ENCODE peak calls at places on chromosomes 4 and X, in four cellular contexts. X, F, G and D are unnamed samples.

GRCh38 chr4:113435893-113436292 is 325.6 kb downstream of the CAMK2D start:
- DNase-seq in X (no peak), F (no peak), G (no peak), D (no peak)

GRCh38 chr4:1502501-1502886 is 96.3 kb upstream of the NKX1-1 start:
- DNase-seq in X (no peak), F (no peak), G (no peak), D (no peak)

GRCh38 chrX:16212024-16212423 is 44.7 kb downstream of the MAGEB17 start:
- DNase-seq in X (no peak), F (no peak), G (no peak), D (no peak)

GRCh38 chr4:25535701-25536473 is 119.8 kb upstream of the SLC34A2 start:
- DNase-seq in X (no peak), F (no peak), G (no peak), D (no peak)

GRCh38 chrX:151239748-151240147 is 63.4 kb downstream of the GPR50 start:
- DNase-seq in X (no peak), F (peak), G (no peak), D (no peak)

GRCh38 chr4:26152051-26152450 is 168.8 kb upstream of the RBPJ start:
- DNase-seq in X (no peak), F (no peak), G (no peak), D (no peak)

GRCh38 chr4:22348410-22348809 is 167.5 kb downstream of the ADGRA3 start:
- DNase-seq in X (no peak), F (no peak), G (no peak), D (no peak)

GRCh38 chr4:176425035-176425434 is 105.3 kb downstream of the SPCS3 start:
- DNase-seq in X (no peak), F (no peak), G (no peak), D (no peak)

GRCh38 chrX:56385336-56385735 is 153.2 kb downstream of the KLF8 start:
- DNase-seq in X (no peak), F (no peak), G (no peak), D (no peak)

GRCh38 chrX:100999451-100999850 is 29.9 kb downstream of the ARL13A start:
- DNase-seq in X (no peak), F (no peak), G (no peak), D (no peak)

GRCh38 chr4:182855312-182855711 is 61.9 kb downstream of the DCTD start:
- DNase-seq in X (peak), F (no peak), G (no peak), D (no peak)

GRCh38 chr4:161714022-161714751 is 449.6 kb downstream of the FSTL5 start:
- DNase-seq in X (no peak), F (no peak), G (no peak), D (no peak)

GRCh38 chr4:61200195-61200990 is at the start of gene ADGRL3:
- DNase-seq in X (no peak), F (peak), G (no peak), D (peak)

GRCh38 chr4:160717848-160718247 is 1446.0 kb downstream of the FSTL5 start:
- DNase-seq in X (no peak), F (no peak), G (no peak), D (no peak)

GRCh38 chr4:181194096-181194495 is 1049.1 kb upstream of the TENM3 start:
- DNase-seq in X (no peak), F (no peak), G (no peak), D (no peak)

GRCh38 chr4:71138007-71138600 is 144.7 kb downstream of the DCK start:
- DNase-seq in X (no peak), F (no peak), G (no peak), D (no peak)

GRCh38 chr4:99190336-99190735 is 28.7 kb downstream of the ADH6 start:
- DNase-seq in X (no peak), F (no peak), G (no peak), D (no peak)

GRCh38 chrX:95058815-95059214 is 1384.8 kb downstream of the FAM133A start:
- DNase-seq in X (no peak), F (no peak), G (no peak), D (no peak)

GRCh38 chr4:39367166-39367565 is 1.0 kb upstream of the RFC1 start:
- DNase-seq in X (peak), F (no peak), G (no peak), D (no peak)

GRCh38 chr4:183504930-183505555 is at the start of gene ING2:
- DNase-seq in X (peak), F (no peak), G (peak), D (peak)

GRCh38 chrX:123088331-123088730 is 95.7 kb upstream of the GRIA3 start:
- DNase-seq in X (no peak), F (no peak), G (no peak), D (no peak)

GRCh38 chrX:63713510-63713909 is 71.5 kb downstream of the ARHGEF9 start:
- DNase-seq in X (no peak), F (peak), G (no peak), D (no peak)

GRCh38 chr4:109957227-109957626 is 44.5 kb downstream of the EGF start:
- DNase-seq in X (no peak), F (no peak), G (no peak), D (no peak)

GRCh38 chr4:12260453-12260852 is 831.8 kb upstream of the HS3ST1 start:
- DNase-seq in X (no peak), F (no peak), G (no peak), D (no peak)

GRCh38 chrX:138986866-138987265 is 275.3 kb upstream of the FGF13 start:
- DNase-seq in X (no peak), F (no peak), G (no peak), D (no peak)

GRCh38 chr4:139665690-139666529 is at the start of gene MGST2:
- DNase-seq in X (peak), F (peak), G (peak), D (peak)

GRCh38 chr4:65791807-65792308 is 121.6 kb upstream of the EPHA5 start:
- DNase-seq in X (no peak), F (no peak), G (no peak), D (no peak)

GRCh38 chr4:17072483-17072882 is 174.0 kb upstream of the LDB2 start:
- DNase-seq in X (no peak), F (no peak), G (no peak), D (no peak)

GRCh38 chr4:176902710-176903323 is 110.1 kb upstream of the VEGFC start:
- DNase-seq in X (no peak), F (no peak), G (no peak), D (no peak)

GRCh38 chr4:4541040-4541631 is 712 bp downstream of the STX18 start:
- DNase-seq in X (peak), F (no peak), G (peak), D (peak)

GRCh38 chr4:181030961-181031360 is 1212.2 kb upstream of the TENM3 start:
- DNase-seq in X (no peak), F (no peak), G (no peak), D (no peak)

GRCh38 chr4:73662709-73663546 is 42.7 kb upstream of the RASSF6 start:
- DNase-seq in X (no peak), F (no peak), G (no peak), D (peak)

GRCh38 chrX:41023098-41023497 is 62.1 kb upstream of the USP9X start:
- DNase-seq in X (no peak), F (no peak), G (no peak), D (no peak)

GRCh38 chr4:184757810-184758209 is 23.9 kb upstream of the CENPU start:
- DNase-seq in X (no peak), F (no peak), G (no peak), D (no peak)

GRCh38 chr4:166279261-166279660 is 406.2 kb downstream of the TLL1 start:
- DNase-seq in X (no peak), F (no peak), G (no peak), D (no peak)

GRCh38 chr4:156954598-156954997 is 17.0 kb downstream of the PDGFC start:
- DNase-seq in X (no peak), F (no peak), G (no peak), D (peak)

GRCh38 chr4:101198741-101199339 is 148.5 kb downstream of the PPP3CA start:
- DNase-seq in X (peak), F (no peak), G (no peak), D (no peak)

GRCh38 chr4:151604238-151604637 is 156.6 kb downstream of the GATB start:
- DNase-seq in X (no peak), F (no peak), G (no peak), D (peak)

GRCh38 chr4:67725132-67725531 is 24.2 kb upstream of the UBA6 start:
- DNase-seq in X (no peak), F (no peak), G (no peak), D (no peak)

DNA sequence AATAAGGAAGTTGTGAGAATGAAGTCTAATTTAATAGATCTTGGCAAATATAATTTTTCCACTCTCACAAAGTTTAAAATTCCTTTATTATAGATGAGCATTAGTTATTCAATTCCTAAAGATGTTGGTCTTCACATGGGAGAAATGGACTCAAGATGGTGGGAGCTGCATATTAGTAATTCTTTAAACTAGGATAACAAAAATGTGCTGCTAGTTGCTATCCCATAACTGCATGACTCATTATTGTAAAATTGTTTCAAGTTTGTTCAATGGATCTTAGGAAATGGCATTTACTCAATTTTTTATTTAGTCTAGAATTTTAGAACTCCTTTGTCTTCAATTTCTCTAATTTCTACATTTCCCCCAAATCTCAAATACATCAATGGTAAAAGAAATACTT is 155.8 kb downstream of the ATP10D start:
- DNase-seq in X (no peak), F (no peak), G (no peak), D (no peak)
- TF ChIP-seq ELF4 in X (no peak), F (no peak), G (no peak), D (no peak)

DNA sequence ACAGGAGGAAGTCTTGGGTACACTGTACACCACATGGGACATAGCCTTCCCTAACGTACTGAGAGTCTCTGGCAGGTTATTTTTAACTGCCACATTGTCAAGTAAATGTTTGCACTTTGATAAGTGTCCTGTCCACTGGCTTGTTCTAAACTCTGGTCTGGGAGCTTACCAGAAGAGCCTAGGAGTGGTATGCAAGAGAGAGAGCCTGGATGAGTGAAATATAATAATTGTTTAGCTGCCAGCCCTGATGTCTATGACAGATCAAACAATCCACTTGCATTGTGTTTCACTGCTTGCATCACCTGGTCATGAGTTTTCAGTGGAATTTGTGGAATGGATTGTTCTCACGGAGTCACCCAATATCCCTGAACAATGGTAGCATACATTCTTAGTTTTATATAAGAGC is 91.6 kb downstream of the SHROOM3 start:
- DNase-seq in X (peak), F (no peak), G (no peak), D (no peak)
- TF ChIP-seq ELF4 in X (no peak), F (no peak), G (no peak), D (no peak)

DNA sequence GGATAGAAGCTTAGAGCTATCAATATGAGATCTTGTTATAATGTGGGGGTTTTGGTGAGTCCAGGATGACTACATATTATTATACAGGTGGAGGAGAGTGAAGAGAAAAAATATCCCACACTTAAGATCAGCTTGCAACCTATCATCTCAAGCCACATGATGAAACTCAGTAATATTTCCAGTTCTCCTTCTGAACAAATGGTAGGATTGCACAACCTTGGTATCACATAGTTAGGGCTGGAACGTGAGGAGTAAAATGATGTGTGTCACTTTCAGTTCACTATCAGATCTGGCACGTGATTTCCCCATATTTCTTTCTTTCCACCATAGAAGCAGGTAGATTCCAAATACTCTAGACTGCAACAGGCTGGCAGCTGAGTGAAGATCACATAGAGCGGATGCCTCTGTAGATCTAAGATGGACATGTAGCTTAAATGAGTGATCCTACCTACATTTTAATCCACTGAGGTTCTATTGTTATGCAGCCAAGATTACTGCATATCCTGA is 150.6 kb upstream of the ANKRD50 start:
- DNase-seq in X (no peak), F (no peak), G (no peak), D (no peak)
- TF ChIP-seq ELF4 in X (no peak), F (no peak), G (no peak), D (no peak)

GRCh38 chrX:131830400-131831184 is 192.5 kb upstream of the STK26 start:
- DNase-seq in X (peak), F (peak), G (peak), D (peak)
- TF ChIP-seq ELF4 in X (no peak), F (no peak), G (no peak), D (no peak)

GRCh38 chrX:48579259-48579658 is 5.0 kb downstream of the RBM3 start:
- DNase-seq in X (no peak), F (no peak), G (no peak), D (peak)

GRCh38 chrX:48576108-48576507 is 1.8 kb downstream of the RBM3 start:
- DNase-seq in X (no peak), F (no peak), G (peak), D (peak)

GRCh38 chrX:48575642-48576041 is 1.4 kb downstream of the RBM3 start:
- DNase-seq in X (no peak), F (no peak), G (peak), D (peak)

GRCh38 chrX:48580662-48581061 is 6.4 kb downstream of the RBM3 start:
- DNase-seq in X (no peak), F (no peak), G (no peak), D (no peak)

DNA sequence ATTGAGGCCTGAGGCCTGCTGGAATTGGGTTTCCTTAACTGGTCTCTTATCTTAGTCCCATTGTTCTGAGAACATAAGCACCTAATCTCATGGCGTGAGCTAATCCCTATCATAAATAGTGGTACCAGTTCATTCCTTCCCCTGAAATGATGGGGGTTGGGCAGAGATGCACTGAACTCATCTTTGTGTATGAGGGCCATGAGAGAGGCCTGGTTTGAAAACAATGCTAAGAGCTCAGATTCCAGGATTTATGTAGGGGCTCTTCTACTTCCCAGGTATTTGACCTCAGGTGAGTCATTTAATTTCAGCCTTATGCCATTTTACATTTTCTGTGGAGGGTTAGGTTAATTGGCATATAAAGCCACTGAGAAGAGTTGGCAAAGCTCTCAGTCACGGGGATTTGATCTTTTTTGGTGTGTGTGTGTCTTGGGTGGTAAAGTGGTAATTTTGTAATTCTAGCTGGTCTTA is 4.4 kb downstream of the RBM3 start:
- DNase-seq in X (no peak), F (no peak), G (no peak), D (peak)
- TF ChIP-seq ELF4 in X (no peak), F (no peak), G (no peak), D (no peak)

GRCh38 chrX:134999469-134999868 is 8.7 kb downstream of the SMIM10 start:
- DNase-seq in X (peak), F (no peak), G (no peak), D (peak)
- TF ChIP-seq ELF4 in X (no peak), F (no peak), G (no peak), D (no peak)

GRCh38 chrX:45774961-45775360 is 574.3 kb upstream of the DIPK2B start:
- DNase-seq in X (no peak), F (no peak), G (no peak), D (no peak)

GRCh38 chrX:45769919-45770582 is 569.4 kb upstream of the DIPK2B start:
- DNase-seq in X (peak), F (no peak), G (peak), D (peak)

GRCh38 chrX:45768666-45769065 is 568.0 kb upstream of the DIPK2B start:
- DNase-seq in X (no peak), F (no peak), G (no peak), D (no peak)

GRCh38 chrX:45771560-45772340 is 571.1 kb upstream of the DIPK2B start:
- DNase-seq in X (no peak), F (no peak), G (no peak), D (no peak)

GRCh38 chrX:45771114-45771513 is 570.4 kb upstream of the DIPK2B start:
- DNase-seq in X (peak), F (no peak), G (peak), D (peak)
- TF ChIP-seq ELF4 in X (no peak), F (no peak), G (no peak), D (no peak)

GRCh38 chr4:138448169-138448568 is 206.0 kb upstream of the SLC7A11 start:
- DNase-seq in X (no peak), F (no peak), G (no peak), D (no peak)

GRCh38 chr4:138449938-138450337 is 207.8 kb upstream of the SLC7A11 start:
- DNase-seq in X (no peak), F (no peak), G (no peak), D (no peak)

GRCh38 chr4:138444260-138444659 is 202.1 kb upstream of the SLC7A11 start:
- DNase-seq in X (no peak), F (no peak), G (no peak), D (no peak)

GRCh38 chr4:138450546-138450945 is 208.4 kb upstream of the SLC7A11 start:
- DNase-seq in X (no peak), F (no peak), G (no peak), D (no peak)

DNA sequence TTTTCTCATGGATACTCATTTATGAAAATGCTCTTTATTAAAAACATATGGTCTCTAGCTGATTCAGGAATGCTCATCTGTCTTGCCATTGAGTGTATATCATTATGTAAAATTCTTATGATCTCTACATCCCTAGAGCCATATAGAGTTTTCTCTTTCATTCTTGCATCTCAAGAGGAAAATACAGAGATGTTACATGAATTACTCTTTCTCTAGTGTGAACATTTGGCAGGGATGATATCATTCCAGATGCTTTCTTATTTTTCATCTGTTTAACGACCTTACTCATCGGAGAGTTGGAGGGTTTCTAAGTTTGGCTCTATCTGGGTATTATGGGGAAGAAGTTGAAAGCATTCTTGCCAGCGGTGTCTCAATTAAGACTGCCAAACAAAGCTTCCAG is 202.9 kb upstream of the SLC7A11 start:
- DNase-seq in X (no peak), F (no peak), G (no peak), D (no peak)
- TF ChIP-seq ELF4 in X (no peak), F (no peak), G (no peak), D (no peak)